ENCODE peak calls at places on chromosome 19, in four cellular contexts. Z is cardiac fibroblast, R is choroid plexus epithelial cell, B is body of pancreas. H is an unnamed sample.

GRCh38 chr19:8132858-8133458 is 16.4 kb downstream of the FBN3 start:
- DNase-seq in Z (no peak), R (no peak), B (no peak), H (no peak)

GRCh38 chr19:13163609-13164364 is 13.6 kb downstream of the IER2 start:
- DNase-seq in Z (peak), R (peak), B (peak), H (peak)

GRCh38 chr19:2813235-2814160 is 6.2 kb upstream of the ZNF554 start:
- DNase-seq in Z (no peak), R (no peak), B (no peak), H (no peak)

GRCh38 chr19:18940791-18941627 is at the start of gene HOMER3:
- DNase-seq in Z (peak), R (peak), B (peak), H (peak)

GRCh38 chr19:49019242-49019932 is 2.5 kb upstream of the LHB start:
- DNase-seq in Z (peak), R (peak), B (peak), H (peak)

GRCh38 chr19:8045872-8046568 is 6.5 kb upstream of the CCL25 start:
- DNase-seq in Z (no peak), R (no peak), B (no peak), H (no peak)

GRCh38 chr19:6536138-6536671 is 5.4 kb downstream of the TNFSF9 start:
- DNase-seq in Z (peak), R (peak), B (no peak), H (no peak)

GRCh38 chr19:11138659-11139526 is 16.7 kb downstream of the SPC24 start:
- DNase-seq in Z (peak), R (peak), B (no peak), H (peak)

GRCh38 chr19:33221641-33222040 is 4.0 kb downstream of the SLC7A10 start:
- DNase-seq in Z (no peak), R (peak), B (no peak), H (no peak)

GRCh38 chr19:40133491-40133890 is 42.7 kb upstream of the ZNF780A start:
- DNase-seq in Z (no peak), R (no peak), B (no peak), H (no peak)

GRCh38 chr19:40596608-40597328 is 4.4 kb upstream of the LTBP4 start:
- DNase-seq in Z (peak), R (peak), B (peak), H (peak)

GRCh38 chr19:38263696-38264485 is 482 bp upstream of the SPINT2 start:
- DNase-seq in Z (peak), R (peak), B (peak), H (peak)

GRCh38 chr19:30997222-30997621 is 352.0 kb downstream of the TSHZ3 start:
- DNase-seq in Z (no peak), R (no peak), B (no peak), H (no peak)

DNA sequence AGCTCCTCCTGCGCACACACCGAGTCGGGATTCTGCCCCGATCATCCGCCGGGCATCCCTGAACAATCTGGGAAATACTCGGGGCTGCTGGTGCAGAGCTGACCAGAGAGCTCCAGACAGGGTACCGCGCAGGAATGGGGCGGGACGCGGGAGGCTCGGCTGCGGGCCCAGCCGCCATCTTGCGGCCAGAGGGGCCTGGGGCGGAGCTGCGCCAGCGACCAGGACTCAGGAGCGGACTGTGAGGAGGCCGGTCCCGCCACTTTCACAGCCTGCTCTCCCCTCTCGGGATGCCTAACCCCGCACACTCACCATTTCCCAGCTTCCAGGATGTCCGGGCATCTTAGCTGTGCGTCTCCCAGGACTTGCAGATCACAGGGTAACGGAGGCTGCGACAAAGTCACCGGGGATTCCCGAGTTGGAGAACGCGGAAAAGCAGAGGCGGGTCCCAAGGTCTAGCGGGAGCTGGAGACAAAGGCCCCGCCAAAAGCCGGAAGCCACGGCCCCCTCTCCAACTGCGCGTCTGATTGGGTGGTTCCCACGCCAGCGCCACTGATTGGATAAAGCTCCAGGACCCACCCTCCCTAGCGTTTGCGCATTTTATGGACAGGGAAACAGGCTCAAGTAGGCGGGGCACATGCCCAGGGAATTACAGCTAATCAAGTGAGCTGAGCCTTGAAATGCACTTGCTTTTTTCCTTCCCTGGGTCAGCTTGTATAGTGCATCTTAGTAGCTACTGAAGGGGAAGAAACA is 15.8 kb upstream of the ZNF43 start:
- DNase-seq in Z (peak), R (peak), B (peak), H (peak)
- TF ChIP-seq CTCF in Z (no peak), R (no peak), B (no peak), H (no peak)

GRCh38 chr19:54882758-54883157 is 8.7 kb downstream of the FCAR start:
- DNase-seq in Z (no peak), R (peak), B (no peak), H (no peak)
- TF ChIP-seq CTCF in Z (no peak), R (no peak), B (no peak), H (no peak)

GRCh38 chr19:54030895-54031586 is 32.7 kb downstream of the VSTM1 start:
- DNase-seq in Z (peak), R (peak), B (no peak), H (no peak)
- TF ChIP-seq CTCF in Z (peak), R (peak), B (no peak), H (peak)

DNA sequence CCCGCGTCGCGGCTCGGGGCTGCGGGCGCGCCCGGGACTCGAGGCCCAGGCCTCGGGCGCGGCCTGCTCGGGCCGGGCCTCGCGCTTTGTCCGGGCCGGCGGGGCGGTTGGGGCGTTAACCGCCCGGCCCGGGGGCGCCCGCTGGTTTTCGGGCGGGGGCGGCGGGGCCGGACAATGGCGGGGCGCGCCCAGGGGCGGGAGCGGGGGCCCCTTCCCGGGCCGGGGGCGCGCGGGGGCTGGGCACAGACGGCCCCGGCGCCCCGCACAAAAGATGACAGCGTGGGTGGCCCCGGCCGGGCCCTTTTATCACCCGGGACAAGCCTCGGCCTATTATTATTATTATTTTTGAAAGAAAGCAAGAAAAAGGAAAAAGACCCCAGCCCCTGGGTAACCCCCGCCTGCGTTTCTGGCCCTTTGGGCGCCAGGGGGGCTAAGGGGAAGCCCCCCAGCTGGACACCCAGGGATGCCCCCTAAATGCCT is 419 bp downstream of the KDM4B start:
- DNase-seq in Z (no peak), R (no peak), B (no peak), H (no peak)
- TF ChIP-seq CTCF in Z (no peak), R (no peak), B (no peak), H (no peak)

H was measured in glutamatergic neuron.